ENCODE peak calls at places on chromosomes 6 and 20, in four cellular contexts. One of them, this sample, is unnamed.

GRCh38 chr6:131787955-131788712 is 19.7 kb upstream of the ENPP1 start:
- DNase-seq in epithelial cell of esophagus: no peak
- DNase-seq in ELF-1: no peak
- DNase-seq in ELR: peak; percentile 64
- DNase-seq in this sample: peak; percentile 32

GRCh38 chr6:36160147-36160760 is 29.9 kb downstream of the MAPK13 start:
- DNase-seq in epithelial cell of esophagus: no peak
- DNase-seq in ELR: peak; percentile 22
- DNase-seq in ELF-1: no peak
- DNase-seq in this sample: peak; percentile 43

GRCh38 chr20:57531986-57532566 is 7.1 kb upstream of the CTCFL start:
- DNase-seq in ELF-1: no peak
- DNase-seq in epithelial cell of esophagus: no peak
- DNase-seq in ELR: no peak
- DNase-seq in this sample: no peak

GRCh38 chr6:84457276-84457675 is 229.8 kb upstream of the CEP162 start:
- DNase-seq in ELF-1: no peak
- DNase-seq in epithelial cell of esophagus: no peak
- DNase-seq in ELR: no peak
- DNase-seq in this sample: no peak

GRCh38 chr20:63116412-63117106 is 99.4 kb downstream of the YTHDF1 start:
- DNase-seq in ELR: peak; percentile 19
- DNase-seq in ELF-1: peak; percentile 68
- DNase-seq in epithelial cell of esophagus: no peak
- DNase-seq in this sample: no peak

GRCh38 chr6:142879527-142879926 is 65.4 kb downstream of the HIVEP2 start:
- DNase-seq in epithelial cell of esophagus: no peak
- DNase-seq in ELF-1: no peak
- DNase-seq in ELR: no peak
- DNase-seq in this sample: no peak

GRCh38 chr20:45341939-45342862 is 6.0 kb downstream of the SDC4 start:
- DNase-seq in ELR: peak; percentile 56
- DNase-seq in epithelial cell of esophagus: no peak
- DNase-seq in ELF-1: peak; percentile 93
- DNase-seq in this sample: peak; percentile 62

GRCh38 chr6:142416179-142416578 is 114.4 kb downstream of the ADGRG6 start:
- DNase-seq in ELF-1: peak; percentile 12
- DNase-seq in ELR: peak; percentile 97
- DNase-seq in epithelial cell of esophagus: peak; percentile 69
- DNase-seq in this sample: peak; percentile 96

GRCh38 chr6:35024601-35025054 is 116.5 kb downstream of the TCP11 start:
- DNase-seq in epithelial cell of esophagus: peak; percentile 98
- DNase-seq in ELR: peak; percentile 67
- DNase-seq in ELF-1: peak; percentile 76
- DNase-seq in this sample: peak; percentile 53

GRCh38 chr6:37940074-37940847 is 120.7 kb downstream of the ZFAND3 start:
- DNase-seq in epithelial cell of esophagus: no peak
- DNase-seq in ELR: no peak
- DNase-seq in ELF-1: no peak
- DNase-seq in this sample: peak; percentile 44

GRCh38 chr6:145583753-145584152 is 151.6 kb downstream of the EPM2A start:
- DNase-seq in ELF-1: no peak
- DNase-seq in ELR: no peak
- DNase-seq in epithelial cell of esophagus: no peak
- DNase-seq in this sample: no peak

GRCh38 chr6:32113386-32114352 is 4.5 kb upstream of the TNXB start:
- DNase-seq in ELF-1: peak; percentile 66
- DNase-seq in epithelial cell of esophagus: no peak
- DNase-seq in ELR: peak; percentile 97
- DNase-seq in this sample: peak; percentile 99

GRCh38 chr6:16179970-16180431 is 51.1 kb downstream of the MYLIP start:
- DNase-seq in ELF-1: no peak
- DNase-seq in epithelial cell of esophagus: no peak
- DNase-seq in ELR: no peak
- DNase-seq in this sample: no peak

GRCh38 chr6:66662196-66662595 is 955.2 kb upstream of the EYS start:
- DNase-seq in epithelial cell of esophagus: peak; percentile 31
- DNase-seq in ELF-1: no peak
- DNase-seq in ELR: peak; percentile 13
- DNase-seq in this sample: no peak

GRCh38 chr6:146876271-146877151 is 277.7 kb downstream of the ADGB start:
- DNase-seq in ELF-1: peak; percentile 53
- DNase-seq in epithelial cell of esophagus: peak; percentile 11
- DNase-seq in ELR: no peak
- DNase-seq in this sample: no peak

GRCh38 chr6:12476484-12476883 is 186.3 kb downstream of the EDN1 start:
- DNase-seq in ELR: no peak
- DNase-seq in ELF-1: no peak
- DNase-seq in epithelial cell of esophagus: no peak
- DNase-seq in this sample: no peak

GRCh38 chr20:9867196-9867980 is 28.5 kb upstream of the PAK5 start:
- DNase-seq in epithelial cell of esophagus: no peak
- DNase-seq in ELR: no peak
- DNase-seq in ELF-1: no peak
- DNase-seq in this sample: no peak

GRCh38 chr20:48535556-48535955 is 292.2 kb downstream of the PREX1 start:
- DNase-seq in ELF-1: no peak
- DNase-seq in epithelial cell of esophagus: no peak
- DNase-seq in ELR: no peak
- DNase-seq in this sample: no peak

GRCh38 chr20:57622579-57623381 is 2.6 kb upstream of the ZBP1 start:
- DNase-seq in epithelial cell of esophagus: peak; percentile 97
- DNase-seq in ELR: peak; percentile 65
- DNase-seq in ELF-1: peak; percentile 71
- DNase-seq in this sample: peak; percentile 48

GRCh38 chr20:14997791-14998190 is 660.4 kb upstream of the FLRT3 start:
- DNase-seq in ELR: peak; percentile 9
- DNase-seq in ELF-1: no peak
- DNase-seq in epithelial cell of esophagus: peak; percentile 91
- DNase-seq in this sample: peak; percentile 68

GRCh38 chr6:42226251-42227143 is 8.8 kb upstream of the MRPS10 start:
- DNase-seq in ELF-1: peak; percentile 87
- DNase-seq in epithelial cell of esophagus: peak; percentile 96
- DNase-seq in ELR: peak; percentile 99
- DNase-seq in this sample: peak; percentile 85

GRCh38 chr6:30515106-30515505 is 25.8 kb downstream of the HLA-E start:
- DNase-seq in ELR: no peak
- DNase-seq in epithelial cell of esophagus: no peak
- DNase-seq in ELF-1: peak; percentile 18
- DNase-seq in this sample: no peak

GRCh38 chr6:70299456-70299855 is 3.4 kb downstream of the COL9A1 start:
- DNase-seq in ELF-1: no peak
- DNase-seq in epithelial cell of esophagus: peak; percentile 35
- DNase-seq in ELR: peak; percentile 21
- DNase-seq in this sample: no peak

GRCh38 chr6:12313992-12314589 is 23.9 kb downstream of the EDN1 start:
- DNase-seq in ELR: peak; percentile 64
- DNase-seq in epithelial cell of esophagus: peak; percentile 99
- DNase-seq in ELF-1: no peak
- DNase-seq in this sample: peak; percentile 72

GRCh38 chr6:21648475-21649050 is 55.0 kb downstream of the SOX4 start:
- DNase-seq in epithelial cell of esophagus: no peak
- DNase-seq in ELR: no peak
- DNase-seq in ELF-1: no peak
- DNase-seq in this sample: no peak

GRCh38 chr6:69732640-69733039 is 64.2 kb downstream of the LMBRD1 start:
- DNase-seq in epithelial cell of esophagus: peak; percentile 4
- DNase-seq in ELF-1: no peak
- DNase-seq in ELR: peak; percentile 20
- DNase-seq in this sample: peak; percentile 3

GRCh38 chr6:31005249-31006020 is 4.8 kb upstream of the MUC22 start:
- DNase-seq in ELF-1: no peak
- DNase-seq in ELR: no peak
- DNase-seq in epithelial cell of esophagus: peak; percentile 55
- DNase-seq in this sample: no peak

GRCh38 chr6:25992413-25993037 is 29.9 kb downstream of the TRIM38 start:
- DNase-seq in ELR: peak; percentile 91
- DNase-seq in ELF-1: peak; percentile 98
- DNase-seq in epithelial cell of esophagus: peak; percentile 92
- DNase-seq in this sample: peak; percentile 93

GRCh38 chr6:136607204-136607931 is 57.1 kb upstream of the MAP7 start:
- DNase-seq in ELF-1: no peak
- DNase-seq in ELR: peak; percentile 48
- DNase-seq in epithelial cell of esophagus: peak; percentile 74
- DNase-seq in this sample: peak; percentile 25

This sample was measured in EL.